ENCODE peak calls at places on chromosomes 2 and 18, in five cellular contexts. One of them, this sample, is unnamed.

GRCh38 chr2:219650426-219651248 is 23.2 kb downstream of the SLC4A3 start:
- DNase-seq in mesenchymal stem cell: no peak
- DNase-seq in LHCN-M2: peak
- DNase-seq in GM04504: no peak
- DNase-seq in BJ: no peak
- DNase-seq in this sample: no peak

GRCh38 chr2:18319987-18320386 is 240.5 kb downstream of the RDH14 start:
- DNase-seq in mesenchymal stem cell: no peak
- DNase-seq in LHCN-M2: no peak
- DNase-seq in GM04504: no peak
- DNase-seq in BJ: no peak
- DNase-seq in this sample: no peak

GRCh38 chr18:45324489-45325111 is 290.7 kb upstream of the SLC14A2 start:
- DNase-seq in mesenchymal stem cell: peak
- DNase-seq in LHCN-M2: peak
- DNase-seq in GM04504: no peak
- DNase-seq in BJ: peak
- DNase-seq in this sample: no peak

GRCh38 chr2:221447310-221447709 is 124.8 kb downstream of the EPHA4 start:
- DNase-seq in mesenchymal stem cell: peak
- DNase-seq in LHCN-M2: no peak
- DNase-seq in GM04504: no peak
- DNase-seq in BJ: no peak
- DNase-seq in this sample: no peak

GRCh38 chr2:46847185-46847710 is 68.4 kb downstream of the MCFD2 start:
- DNase-seq in mesenchymal stem cell: peak
- DNase-seq in LHCN-M2: no peak
- DNase-seq in GM04504: peak
- DNase-seq in BJ: peak
- DNase-seq in this sample: peak

GRCh38 chr2:203656522-203657287 is 49.7 kb upstream of the CD28 start:
- DNase-seq in mesenchymal stem cell: peak
- DNase-seq in LHCN-M2: no peak
- DNase-seq in GM04504: no peak
- DNase-seq in BJ: no peak
- DNase-seq in this sample: no peak

GRCh38 chr2:133362061-133362476 is 206.2 kb downstream of the NCKAP5 start:
- DNase-seq in mesenchymal stem cell: peak
- DNase-seq in LHCN-M2: peak
- DNase-seq in GM04504: no peak
- DNase-seq in BJ: peak
- DNase-seq in this sample: peak

GRCh38 chr2:60302377-60303126 is 250.9 kb downstream of the BCL11A start:
- DNase-seq in mesenchymal stem cell: no peak
- DNase-seq in LHCN-M2: no peak
- DNase-seq in GM04504: no peak
- DNase-seq in BJ: no peak
- DNase-seq in this sample: no peak

GRCh38 chr18:36296591-36297418 is 708 bp upstream of the FHOD3 start:
- DNase-seq in mesenchymal stem cell: peak
- DNase-seq in LHCN-M2: peak
- DNase-seq in GM04504: peak
- DNase-seq in BJ: no peak
- DNase-seq in this sample: no peak

GRCh38 chr2:199160677-199161465 is 296.9 kb downstream of the SATB2 start:
- DNase-seq in mesenchymal stem cell: peak
- DNase-seq in LHCN-M2: peak
- DNase-seq in GM04504: peak
- DNase-seq in BJ: peak
- DNase-seq in this sample: peak

GRCh38 chr2:3642521-3643215 is 15.3 kb upstream of the ALLC start:
- DNase-seq in mesenchymal stem cell: no peak
- DNase-seq in LHCN-M2: no peak
- DNase-seq in GM04504: no peak
- DNase-seq in BJ: no peak
- DNase-seq in this sample: no peak

GRCh38 chr2:128605421-128605820 is 286.8 kb upstream of the HS6ST1 start:
- DNase-seq in mesenchymal stem cell: no peak
- DNase-seq in LHCN-M2: no peak
- DNase-seq in GM04504: no peak
- DNase-seq in BJ: no peak
- DNase-seq in this sample: no peak

GRCh38 chr18:78983530-78983929 is 3.9 kb downstream of the SALL3 start:
- DNase-seq in mesenchymal stem cell: no peak
- DNase-seq in LHCN-M2: no peak
- DNase-seq in GM04504: no peak
- DNase-seq in BJ: no peak
- DNase-seq in this sample: no peak

GRCh38 chr2:120400546-120400945 is 54.6 kb downstream of the INHBB start:
- DNase-seq in mesenchymal stem cell: no peak
- DNase-seq in LHCN-M2: no peak
- DNase-seq in GM04504: no peak
- DNase-seq in BJ: no peak
- DNase-seq in this sample: no peak

GRCh38 chr2:39568116-39568515 is 97.6 kb upstream of the TMEM178A start:
- DNase-seq in mesenchymal stem cell: no peak
- DNase-seq in LHCN-M2: no peak
- DNase-seq in GM04504: no peak
- DNase-seq in BJ: no peak
- DNase-seq in this sample: no peak

GRCh38 chr2:47002480-47003381 is 87.1 kb upstream of the MCFD2 start:
- DNase-seq in mesenchymal stem cell: peak
- DNase-seq in LHCN-M2: peak
- DNase-seq in GM04504: no peak
- DNase-seq in BJ: no peak
- DNase-seq in this sample: no peak

This sample was measured in AG04449.